ENCODE peak calls at places on chromosomes 13 and 19, in eight cellular contexts. Z is T-helper 1 cell, H is mucosa of gallbladder, N is amniotic epithelial cell, V is HFFc6, O is foreskin fibroblast, R is NCI-H510A, B is pons. D is an unnamed sample.

GRCh38 chr19:4581381-4582111 is 22.1 kb upstream of the SEMA6B start:
- DNase-seq in Z (no peak), H (no peak), N (no peak), V (no peak), O (peak), R (peak), B (no peak), D (peak)

GRCh38 chr19:47729799-47730520 is 15.4 kb upstream of the NOP53 start:
- DNase-seq in Z (no peak), H (peak), N (peak), V (no peak), O (no peak), R (no peak), B (no peak), D (no peak)

GRCh38 chr13:108006619-108007018 is 208.7 kb downstream of the LIG4 start:
- DNase-seq in Z (no peak), H (no peak), N (no peak), V (no peak), O (no peak), R (no peak), B (no peak), D (no peak)

GRCh38 chr19:2494084-2494446 is 18.1 kb downstream of the GADD45B start:
- DNase-seq in Z (no peak), H (no peak), N (peak), V (peak), O (peak), R (no peak), B (no peak), D (no peak)

GRCh38 chr19:34232566-34233481 is 21.5 kb upstream of the GARRE1 start:
- DNase-seq in Z (no peak), H (peak), N (peak), V (peak), O (peak), R (no peak), B (peak), D (peak)

GRCh38 chr19:46016426-46017094 is 6.3 kb downstream of the PGLYRP1 start:
- DNase-seq in Z (peak), H (peak), N (peak), V (peak), O (peak), R (peak), B (peak), D (peak)

GRCh38 chr13:63540042-63540441 is 2124.4 kb upstream of the PCDH20 start:
- DNase-seq in Z (no peak), H (no peak), N (no peak), V (no peak), O (no peak), R (no peak), B (no peak), D (no peak)

GRCh38 chr19:17001603-17002183 is 24.9 kb downstream of the CPAMD8 start:
- DNase-seq in Z (peak), H (peak), N (no peak), V (no peak), O (no peak), R (no peak), B (no peak), D (no peak)

GRCh38 chr13:90502762-90503161 is 844.7 kb upstream of the MIR17HG start:
- DNase-seq in Z (no peak), H (no peak), N (no peak), V (no peak), O (no peak), R (no peak), B (no peak), D (no peak)